ENCODE peak calls at places on chromosome 1, in seven cellular contexts. M, C, P, I, F, H and S are unnamed samples. For H3K36me3 and H3K9me3, the result is how much of the 10 kb centered on the place peaks cover.

GRCh38 chr1:95084317-95085176 is 11.8 kb upstream of the ALG14 start:
- DNase-seq in P (peak), I (no peak), F (peak), M (peak), C (peak), H (no peak), S (no peak)

GRCh38 chr1:224251741-224252146 is 68.7 kb downstream of the DEGS1 start:
- DNase-seq in I (no peak), M (no peak), C (no peak), P (no peak), H (no peak), F (no peak), S (no peak)

GRCh38 chr1:22500476-22500875 is 48.8 kb downstream of the ZBTB40 start:
- DNase-seq in C (peak), I (no peak), P (no peak), H (no peak), M (peak), F (peak), S (no peak)

GRCh38 chr1:83692524-83693336 is 306.2 kb downstream of the TTLL7 start:
- DNase-seq in F (peak), H (no peak), C (peak), M (peak), P (peak), I (no peak), S (no peak)

GRCh38 chr1:64173300-64173940 is 30.0 kb upstream of the UBE2U start:
- DNase-seq in H (no peak), F (no peak), I (no peak), M (no peak), C (peak), P (no peak), S (no peak)

GRCh38 chr1:153881764-153882163 is 41.0 kb downstream of the GATAD2B start:
- DNase-seq in I (no peak), H (no peak), P (peak), C (peak), F (no peak), M (peak), S (peak)

GRCh38 chr1:16006552-16007485 is 2.8 kb downstream of the SRARP start:
- DNase-seq in H (no peak), C (peak), M (no peak), I (no peak), P (no peak), F (no peak), S (no peak)

GRCh38 chr1:1021010-1021845 is 1.3 kb downstream of the AGRN start:
- DNase-seq in I (peak), P (peak), M (peak), C (peak), H (peak), F (no peak), S (no peak)

GRCh38 chr1:157189096-157189495 is 50.9 kb upstream of the ETV3 start:
- DNase-seq in M (no peak), C (no peak), F (no peak), H (no peak), I (no peak), P (no peak), S (no peak)

GRCh38 chr1:194071200-194071599 is 884.8 kb upstream of the B3GALT2 start:
- DNase-seq in M (peak), I (no peak), H (no peak), P (no peak), C (no peak), F (no peak), S (no peak)

GRCh38 chr1:116678732-116679090 is 11.2 kb upstream of the IGSF3 start:
- DNase-seq in C (no peak), I (no peak), F (no peak), M (no peak), H (no peak), P (no peak), S (no peak)

GRCh38 chr1:16155537-16156410 is at the start of gene EPHA2:
- DNase-seq in F (peak), M (peak), I (peak), P (peak), H (peak), C (peak), S (peak)

GRCh38 chr1:228226956-228227791 is 19.3 kb downstream of the OBSCN start:
- DNase-seq in M (peak), C (peak), I (no peak), F (no peak), P (no peak), H (no peak), S (no peak)

GRCh38 chr1:228225740-228226139 is 17.9 kb downstream of the OBSCN start:
- DNase-seq in F (no peak), M (no peak), I (no peak), P (no peak), H (no peak), C (no peak), S (no peak)

GRCh38 chr1:228224198-228225164 is 16.6 kb downstream of the OBSCN start:
- DNase-seq in I (no peak), P (no peak), C (no peak), M (no peak), H (no peak), F (no peak), S (no peak)

GRCh38 chr1:228226141-228226874 is 18.5 kb downstream of the OBSCN start:
- DNase-seq in P (no peak), I (no peak), M (no peak), C (no peak), H (no peak), F (no peak), S (no peak)

DNA sequence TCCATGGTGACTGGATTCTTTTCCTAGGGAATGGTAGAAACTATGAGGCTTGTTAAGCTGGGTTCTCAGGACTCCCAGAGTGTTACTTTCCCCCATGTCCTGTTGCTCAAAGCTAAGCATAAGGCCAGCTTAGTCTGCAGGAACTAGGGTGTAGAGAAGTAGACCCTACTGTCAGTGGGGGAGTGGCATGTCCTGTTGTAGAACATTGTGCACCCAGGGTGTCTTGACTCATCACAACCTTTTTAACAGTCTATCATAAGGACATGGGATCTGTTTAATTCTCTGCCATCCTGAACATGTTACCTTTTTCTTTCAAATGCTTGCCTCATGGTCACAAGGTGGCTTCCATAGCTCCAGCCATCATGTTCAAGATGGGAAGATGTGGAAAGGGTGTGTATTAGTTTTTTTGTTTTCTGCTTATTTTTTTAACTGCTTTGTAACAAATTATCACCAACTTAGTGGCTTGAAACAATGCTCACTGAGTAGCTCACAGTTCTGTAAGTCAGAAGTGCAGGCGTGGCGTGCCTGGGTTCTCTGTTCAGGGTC is 17.4 kb downstream of the OBSCN start:
- DNase-seq in F (no peak), H (no peak), C (no peak), M (no peak), P (no peak), I (no peak), S (no peak)
- H3K36me3 ChIP-seq in F (half or more), H (under half), C (under half), M (under half), P (under half), I (under half), S (under half)

GRCh38 chr1:189269011-189269410 is 1208.7 kb downstream of the BRINP3 start:
- DNase-seq in C (peak), F (peak), P (peak), H (no peak), M (no peak), I (no peak), S (no peak)
- H3K9me3 ChIP-seq in C (under half), F (under half), P (under half), H (half or more), M (under half), I (under half), S (under half)

GRCh38 chr1:34779962-34780361 is 1.1 kb upstream of the GJB3 start:
- DNase-seq in C (no peak), M (no peak), F (no peak), I (no peak), P (no peak), H (no peak), S (peak)

GRCh38 chr1:34780528-34780927 is 486 bp upstream of the GJB3 start:
- DNase-seq in C (no peak), P (no peak), F (no peak), I (no peak), M (no peak), H (peak), S (peak)

GRCh38 chr1:34779526-34779925 is 1.5 kb upstream of the GJB3 start:
- DNase-seq in P (no peak), I (no peak), C (no peak), F (no peak), M (no peak), H (no peak), S (no peak)

GRCh38 chr1:34781071-34781843 is at the start of gene GJB3:
- DNase-seq in C (no peak), I (no peak), H (peak), P (peak), M (no peak), F (peak), S (no peak)

GRCh38 chr1:34781844-34782391 is 904 bp downstream of the GJB3 start:
- DNase-seq in H (no peak), P (no peak), M (no peak), I (peak), F (no peak), C (no peak), S (peak)
- H3K4me3 ChIP-seq in H (peak), P (peak), M (no peak), I (peak), F (peak), C (no peak), S (peak)

GRCh38 chr1:40845895-40846294 is 16.3 kb downstream of the CITED4 start:
- DNase-seq in P (no peak), H (no peak), M (no peak), I (no peak), F (no peak), C (no peak), S (no peak)

GRCh38 chr1:40847023-40847740 is 15.0 kb downstream of the CITED4 start:
- DNase-seq in C (no peak), F (no peak), I (no peak), H (no peak), M (no peak), P (no peak), S (no peak)

GRCh38 chr1:40842691-40843090 is 19.5 kb downstream of the CITED4 start:
- DNase-seq in F (no peak), H (no peak), C (no peak), M (no peak), P (no peak), I (no peak), S (no peak)

GRCh38 chr1:40844079-40844478 is 18.1 kb downstream of the CITED4 start:
- DNase-seq in P (no peak), C (no peak), M (no peak), I (no peak), H (no peak), F (no peak), S (no peak)

GRCh38 chr1:40844887-40845878 is 17.0 kb downstream of the CITED4 start:
- DNase-seq in M (no peak), I (no peak), F (no peak), C (no peak), H (no peak), P (no peak), S (peak)
- H3K36me3 ChIP-seq in M (under half), I (under half), F (under half), C (under half), H (under half), P (under half), S (under half)

GRCh38 chr1:236681184-236681583 is 5.1 kb upstream of the ACTN2 start:
- DNase-seq in H (no peak), C (no peak), P (no peak), F (no peak), M (peak), I (no peak), S (no peak)
- H3K9me3 ChIP-seq in H (under half), C (under half), P (under half), F (under half), M (under half), I (under half), S (under half)